ENCODE peak calls at places on chromosomes 2 and 18, in ten cellular contexts. B is tibial nerve; E is stomach; G is hepatic stellate cell; H is aorta; O is astrocyte of the spinal cord; A is WERI-Rb-1; D is ACHN; M is stimulated activated CD4-positive, alpha-beta T cell treated with anti-CD3 and anti-CD28 coated beads, TNF-alpha, amount 100 ng/mL, for 4 hours; F is fibroblast of mammary gland. P is an unnamed sample.

GRCh38 chr18:25077933-25078707 is 273.8 kb downstream of the ZNF521 start:
- DNase-seq in B (no peak), E (no peak), G (no peak), H (no peak), O (no peak), A (no peak), D (no peak), M (no peak), F (no peak), P (no peak)

GRCh38 chr2:23745726-23746105 is 181.2 kb downstream of the ATAD2B start:
- DNase-seq in B (peak), E (no peak), G (no peak), H (no peak), O (peak), A (no peak), D (no peak), M (no peak), F (peak), P (peak)

GRCh38 chr2:155250800-155251199 is 552.3 kb downstream of the KCNJ3 start:
- DNase-seq in B (no peak), E (no peak), G (no peak), H (no peak), O (no peak), A (no peak), D (peak), M (no peak), F (peak), P (no peak)

GRCh38 chr2:44169155-44169898 is 652 bp downstream of the PPM1B start:
- DNase-seq in B (no peak), E (peak), G (peak), H (peak), O (peak), A (peak), D (peak), M (peak), F (peak), P (no peak)

GRCh38 chr18:33579868-33580205 is 1.8 kb downstream of the ASXL3 start:
- DNase-seq in B (no peak), E (no peak), G (no peak), H (no peak), O (no peak), A (no peak), D (no peak), M (no peak), F (no peak), P (no peak)

GRCh38 chr2:150255528-150255927 is 231.9 kb downstream of the RND3 start:
- DNase-seq in B (no peak), E (no peak), G (peak), H (no peak), O (peak), A (no peak), D (no peak), M (no peak), F (peak), P (no peak)

GRCh38 chr2:33583194-33583938 is 15.7 kb downstream of the FAM98A start:
- DNase-seq in B (no peak), E (no peak), G (no peak), H (no peak), O (peak), A (no peak), D (peak), M (peak), F (peak), P (no peak)

GRCh38 chr18:75879196-75879595 is 451.7 kb upstream of the SMIM21 start:
- DNase-seq in B (no peak), E (no peak), G (no peak), H (no peak), O (peak), A (no peak), D (no peak), M (no peak), F (no peak), P (no peak)

GRCh38 chr2:127052771-127053691 is 53.9 kb downstream of the BIN1 start:
- DNase-seq in B (no peak), E (no peak), G (no peak), H (peak), O (no peak), A (no peak), D (no peak), M (no peak), F (no peak), P (no peak)

GRCh38 chr2:33673937-33674336 is 74.8 kb upstream of the FAM98A start:
- DNase-seq in B (no peak), E (no peak), G (no peak), H (no peak), O (peak), A (no peak), D (peak), M (no peak), F (peak), P (no peak)

GRCh38 chr2:164847966-164848365 is 6.3 kb upstream of the COBLL1 start:
- DNase-seq in B (no peak), E (no peak), G (no peak), H (no peak), O (no peak), A (peak), D (no peak), M (no peak), F (no peak), P (peak)

GRCh38 chr2:103656558-103656957 is 894.7 kb downstream of the TMEM182 start:
- DNase-seq in B (no peak), E (no peak), G (no peak), H (no peak), O (no peak), A (no peak), D (peak), M (no peak), F (no peak), P (no peak)

GRCh38 chr2:69535739-69536374 is 98.6 kb upstream of the NFU1 start:
- DNase-seq in B (no peak), E (no peak), G (no peak), H (no peak), O (no peak), A (no peak), D (no peak), M (no peak), F (no peak), P (no peak)

GRCh38 chr2:20473128-20473527 is 26.3 kb downstream of the RHOB start:
- DNase-seq in B (no peak), E (peak), G (no peak), H (no peak), O (no peak), A (peak), D (no peak), M (no peak), F (no peak), P (no peak)

P was measured in epithelial cell of prostate.